ENCODE peak calls at places on chromosomes 4 and X, in ten cellular contexts. O is astrocyte of the cerebellum; Q is mucosa of descending colon; C is thoracic aorta; T is OCI-LY7; D is Calu3; Z is left lung; A is epithelial cell of esophagus; F is adrenal gland; H is activated CD8-positive, alpha-beta T cell treated with anti-CD3 and anti-CD28 coated beads for 36 hours. N is an unnamed sample.

GRCh38 chr4:1380368-1381151 is 25.7 kb downstream of the NKX1-1 start:
- DNase-seq in T (no peak), A (no peak), O (no peak), Z (peak), F (no peak), C (no peak), Q (peak), D (no peak), H (no peak), N (no peak)

GRCh38 chr4:56424697-56425514 is 10.5 kb downstream of the PPAT start:
- DNase-seq in C (no peak), Z (no peak), H (peak), A (peak), D (peak), Q (no peak), F (no peak), O (no peak), T (peak), N (no peak)

GRCh38 chr4:184252136-184253071 is 34.7 kb upstream of the ENPP6 start:
- DNase-seq in F (no peak), H (peak), A (no peak), Z (peak), Q (no peak), T (no peak), C (no peak), O (no peak), D (no peak), N (no peak)

GRCh38 chr4:153112071-153112460 is 92.2 kb upstream of the TRIM2 start:
- DNase-seq in F (peak), Q (no peak), O (no peak), A (no peak), H (no peak), D (no peak), T (peak), Z (no peak), C (no peak), N (no peak)

GRCh38 chr4:39770005-39770404 is 72.1 kb downstream of the UBE2K start:
- DNase-seq in O (no peak), A (no peak), Q (no peak), D (no peak), H (no peak), Z (no peak), T (no peak), F (no peak), C (no peak), N (no peak)

GRCh38 chrX:39848900-39849299 is 248.9 kb downstream of the BCOR start:
- DNase-seq in F (no peak), D (no peak), A (no peak), O (peak), Q (no peak), Z (no peak), C (no peak), H (no peak), T (no peak), N (no peak)

GRCh38 chrX:77174680-77175336 is 272.4 kb upstream of the FGF16 start:
- DNase-seq in Q (no peak), D (no peak), F (no peak), H (no peak), Z (no peak), T (no peak), C (no peak), O (no peak), A (peak), N (no peak)

GRCh38 chrX:121876316-121876715 is 828.9 kb downstream of the GLUD2 start:
- DNase-seq in D (peak), A (peak), Z (no peak), O (peak), C (no peak), F (no peak), Q (no peak), H (no peak), T (no peak), N (no peak)

GRCh38 chr4:148067307-148067916 is 335.5 kb downstream of the ARHGAP10 start:
- DNase-seq in D (no peak), H (no peak), O (no peak), A (no peak), T (no peak), Q (no peak), Z (no peak), F (no peak), C (no peak), N (no peak)

GRCh38 chr4:161581262-161581661 is 582.5 kb downstream of the FSTL5 start:
- DNase-seq in C (no peak), F (no peak), D (peak), O (no peak), Q (no peak), H (no peak), T (no peak), Z (no peak), A (peak), N (no peak)

GRCh38 chr4:776743-777441 is 49.0 kb downstream of the CPLX1 start:
- DNase-seq in T (no peak), A (no peak), Q (peak), Z (peak), C (no peak), D (no peak), O (no peak), H (no peak), F (no peak), N (no peak)

GRCh38 chrX:46180258-46180687 is 364.9 kb downstream of the ZNF674 start:
- DNase-seq in F (no peak), Q (no peak), A (peak), Z (no peak), O (peak), D (peak), C (no peak), H (peak), T (no peak), N (no peak)

GRCh38 chr4:73679836-73680235 is 59.6 kb upstream of the RASSF6 start:
- DNase-seq in A (peak), Q (no peak), Z (no peak), O (peak), D (no peak), T (no peak), F (no peak), C (no peak), H (no peak), N (no peak)

GRCh38 chr4:54961357-54961975 is 163.9 kb downstream of the KDR start:
- DNase-seq in D (peak), F (no peak), H (no peak), A (peak), O (no peak), Q (no peak), C (no peak), T (peak), Z (no peak), N (no peak)

GRCh38 chr4:125314676-125315570 is at the start of gene FAT4:
- DNase-seq in Z (peak), H (peak), Q (peak), O (peak), A (peak), F (peak), C (peak), T (no peak), D (peak), N (peak)
- TF ChIP-seq CTCF in Z (no peak), H (no peak), Q (no peak), O (peak), A (no peak), F (no peak), C (no peak), T (no peak), D (no peak), N (no peak)

GRCh38 chr4:21447320-21448055 is 501.1 kb downstream of the KCNIP4 start:
- DNase-seq in H (no peak), Z (no peak), D (peak), O (no peak), C (no peak), F (no peak), Q (no peak), A (peak), T (no peak), N (no peak)
- TF ChIP-seq CTCF in H (no peak), Z (no peak), D (no peak), O (no peak), C (no peak), F (no peak), Q (no peak), A (no peak), T (no peak), N (no peak)

GRCh38 chr4:37934609-37935008 is 25.6 kb upstream of the PTTG2 start:
- DNase-seq in D (no peak), C (no peak), F (no peak), Q (no peak), T (no peak), Z (no peak), O (no peak), A (no peak), H (no peak), N (no peak)

GRCh38 chr4:37934096-37934495 is 26.1 kb upstream of the PTTG2 start:
- DNase-seq in T (no peak), A (no peak), Z (no peak), Q (no peak), H (no peak), F (no peak), D (no peak), C (no peak), O (no peak), N (no peak)

GRCh38 chr4:37938208-37938607 is 22.0 kb upstream of the PTTG2 start:
- DNase-seq in F (no peak), Q (no peak), C (no peak), A (no peak), Z (no peak), H (no peak), O (no peak), T (no peak), D (no peak), N (no peak)

GRCh38 chr4:37935026-37935425 is 25.2 kb upstream of the PTTG2 start:
- DNase-seq in C (no peak), T (no peak), Q (no peak), A (no peak), H (no peak), O (no peak), D (no peak), Z (no peak), F (no peak), N (no peak)

DNA sequence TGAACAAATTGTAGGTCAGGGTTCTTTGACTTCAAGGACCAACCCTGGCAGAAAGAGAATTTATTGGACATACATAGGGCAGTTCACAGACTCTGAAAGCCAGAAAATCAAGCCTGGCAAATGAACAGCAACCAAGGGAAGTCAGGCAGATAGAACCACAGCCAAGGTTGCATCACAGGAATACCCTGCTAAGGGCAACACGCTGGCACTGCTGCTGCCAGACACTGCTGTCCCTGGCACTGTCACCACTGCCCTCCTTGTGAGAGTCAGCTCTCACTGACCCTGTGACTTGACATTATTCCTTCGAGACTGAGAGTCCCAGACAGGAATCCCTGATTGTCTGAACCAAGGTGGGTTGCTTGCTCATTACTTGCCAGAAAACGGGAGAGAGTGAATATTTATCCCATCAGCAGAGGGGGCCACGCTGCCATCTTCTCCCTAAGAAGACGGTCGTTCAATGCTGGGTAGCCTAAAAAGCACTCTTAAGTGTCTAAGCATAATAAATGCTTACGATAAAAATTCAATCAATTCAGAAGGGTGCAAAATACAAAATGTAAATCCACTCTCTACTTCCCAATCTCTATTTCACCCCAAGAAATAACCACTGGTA is 23.2 kb upstream of the PTTG2 start:
- DNase-seq in C (no peak), D (no peak), O (no peak), A (no peak), F (peak), Q (no peak), Z (no peak), T (no peak), H (no peak), N (no peak)
- TF ChIP-seq CTCF in C (no peak), D (no peak), O (no peak), A (no peak), F (no peak), Q (no peak), Z (no peak), T (no peak), H (no peak), N (no peak)

DNA sequence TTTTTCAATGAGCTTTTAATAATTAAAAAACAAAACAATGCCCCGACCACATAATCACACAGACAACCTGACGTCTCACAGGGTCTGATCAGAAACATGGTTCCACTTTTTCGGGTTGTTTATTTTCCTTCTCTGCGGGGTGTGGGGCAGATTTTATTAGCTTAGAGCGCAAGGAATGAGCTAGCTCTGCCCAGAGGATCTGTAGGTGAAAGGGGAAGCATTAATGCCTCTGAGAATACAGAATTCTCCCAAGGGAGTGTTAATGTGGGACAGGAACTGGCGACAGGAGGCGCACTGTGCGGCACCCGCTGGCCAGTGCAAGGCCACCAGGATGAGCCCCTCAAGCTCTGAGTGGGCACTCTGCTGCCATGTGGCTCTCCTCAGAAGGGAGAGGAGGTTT is 181.5 kb downstream of the TSPAN5 start:
- DNase-seq in T (no peak), Z (no peak), D (no peak), Q (no peak), C (no peak), O (no peak), H (no peak), F (no peak), A (no peak), N (no peak)
- TF ChIP-seq CTCF in T (no peak), Z (no peak), D (no peak), Q (no peak), C (no peak), O (no peak), H (no peak), F (no peak), A (no peak), N (no peak)

GRCh38 chrX:136708348-136708747 is 60.4 kb downstream of the CD40LG start:
- DNase-seq in Z (no peak), A (peak), F (no peak), H (no peak), O (no peak), C (no peak), Q (no peak), D (no peak), T (peak), N (no peak)
- TF ChIP-seq CTCF in Z (peak), A (peak), F (peak), H (peak), O (no peak), C (no peak), Q (no peak), D (peak), T (peak), N (peak)

DNA sequence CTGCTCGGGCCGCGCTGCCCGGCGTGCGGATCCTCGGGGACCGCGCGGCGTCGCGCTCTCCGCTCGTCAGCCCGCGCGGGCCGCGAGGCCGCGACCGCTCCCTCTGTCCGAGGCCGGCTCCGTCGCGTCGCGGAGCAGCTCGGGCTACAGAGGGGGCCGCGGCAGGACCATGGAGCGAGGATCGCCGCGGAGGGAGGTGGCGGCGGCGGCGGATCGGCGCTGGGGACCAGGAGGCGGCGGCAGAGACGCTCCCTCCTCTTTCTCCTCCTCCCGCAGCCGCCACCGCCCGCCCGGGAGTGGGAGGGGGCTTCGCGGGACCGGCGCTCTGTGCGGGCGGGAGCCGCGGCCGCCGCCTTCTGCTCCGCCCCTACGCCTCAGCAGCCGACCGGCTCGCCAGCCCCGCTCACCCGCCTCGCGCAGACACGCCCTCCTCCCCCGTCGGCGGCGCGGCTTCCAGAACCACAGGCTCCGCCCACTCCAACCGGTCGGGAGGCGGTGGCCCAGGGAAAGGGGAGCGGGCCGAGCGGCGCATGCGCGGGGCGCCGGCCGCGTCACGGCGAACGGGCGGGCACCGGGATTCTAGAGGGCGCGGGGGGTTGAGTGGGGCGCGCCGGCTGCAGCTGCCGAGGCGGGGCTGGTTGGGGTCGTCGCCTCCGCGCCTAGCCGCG is at the start of gene CASK:
- DNase-seq in F (peak), T (peak), A (peak), C (peak), H (peak), Q (peak), Z (peak), O (peak), D (peak), N (peak)
- TF ChIP-seq CTCF in F (no peak), T (no peak), A (no peak), C (no peak), H (no peak), Q (no peak), Z (no peak), O (no peak), D (no peak), N (no peak)

DNA sequence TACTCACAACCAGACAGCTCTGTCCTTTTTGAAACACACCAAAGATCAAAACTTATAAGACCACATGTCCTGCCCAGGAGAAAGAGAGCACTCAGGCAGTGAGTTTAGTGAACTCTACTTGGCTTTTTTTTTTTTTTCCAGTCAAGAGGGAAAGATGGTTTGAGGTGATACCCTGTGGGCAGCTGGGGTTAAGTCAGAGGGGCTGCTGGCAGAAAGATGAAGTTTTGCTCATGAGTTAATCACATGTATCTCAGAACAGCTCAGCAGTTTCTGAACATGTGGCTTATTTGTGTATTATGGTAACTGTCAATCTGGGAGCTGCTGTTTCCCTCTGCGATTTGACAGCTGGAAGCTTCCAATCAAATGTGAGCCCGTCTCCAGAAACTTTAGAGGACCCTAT is 56.4 kb upstream of the MAP3K15 start:
- DNase-seq in H (peak), D (no peak), O (no peak), T (no peak), F (no peak), Q (no peak), C (no peak), A (no peak), Z (no peak), N (no peak)
- TF ChIP-seq CTCF in H (no peak), D (no peak), O (no peak), T (no peak), F (no peak), Q (no peak), C (no peak), A (no peak), Z (no peak), N (no peak)

GRCh38 chr4:139599594-139600374 is 43.8 kb upstream of the SETD7 start:
- DNase-seq in Z (no peak), F (no peak), O (no peak), D (peak), Q (no peak), A (peak), H (no peak), C (no peak), T (no peak), N (no peak)
- TF ChIP-seq CTCF in Z (no peak), F (no peak), O (no peak), D (no peak), Q (no peak), A (no peak), H (no peak), C (no peak), T (no peak), N (no peak)

DNA sequence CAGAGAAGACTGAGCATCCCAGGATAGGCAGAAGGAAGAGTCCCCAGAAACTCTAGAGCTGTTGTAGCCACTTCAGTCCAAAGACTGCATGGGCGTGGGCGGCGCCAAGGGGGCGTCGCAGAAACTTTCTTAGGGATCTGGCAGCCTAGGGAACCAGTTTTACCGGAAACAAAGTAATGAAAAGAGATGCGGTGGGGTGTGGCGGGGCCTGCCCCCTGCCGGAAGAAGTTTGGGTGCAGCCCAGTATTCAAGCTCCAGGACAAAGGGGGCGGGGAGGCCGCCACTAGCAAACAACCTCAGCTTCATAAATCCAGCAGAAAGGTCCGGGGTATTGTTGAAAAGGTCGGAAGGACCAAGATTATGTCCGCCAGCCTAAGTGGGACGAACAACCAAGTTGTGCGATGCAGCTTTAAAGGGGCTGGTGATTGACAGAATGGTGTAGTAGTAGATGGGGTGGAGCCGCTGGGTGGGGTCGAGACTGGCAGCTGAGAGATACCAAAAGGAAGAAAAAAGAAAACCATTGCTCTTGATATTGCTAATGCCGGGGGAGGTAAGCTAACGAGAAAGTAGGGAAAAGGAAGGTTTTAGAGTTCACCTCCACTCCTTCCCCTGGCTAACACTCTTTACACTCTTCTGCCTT is 190.5 kb downstream of the RRAGB start:
- DNase-seq in Z (peak), H (peak), Q (peak), O (no peak), D (peak), A (peak), C (no peak), F (peak), T (no peak), N (peak)
- TF ChIP-seq CTCF in Z (peak), H (peak), Q (peak), O (peak), D (peak), A (peak), C (peak), F (peak), T (no peak), N (peak)